ENCODE peak calls at places on chromosomes 5 and 9, in four cellular contexts. C is mammary epithelial cell, B is GM12865, H is AG04449. L is an unnamed sample.

GRCh38 chr5:151319334-151319733 is 15.8 kb upstream of the SLC36A3 start:
- DNase-seq in C (peak; percentile 11), B (peak; percentile 45), H (no peak), L (no peak)

GRCh38 chr9:92055624-92056023 is 59.6 kb downstream of the SPTLC1 start:
- DNase-seq in C (no peak), B (no peak), H (no peak), L (no peak)

GRCh38 chr5:125410501-125411162 is 664.2 kb upstream of the ZNF608 start:
- DNase-seq in B (peak; percentile 18), C (peak; percentile 46), H (no peak), L (no peak)

GRCh38 chr5:126589536-126590297 is 5.3 kb downstream of the ALDH7A1 start:
- DNase-seq in H (no peak), B (no peak), C (no peak), L (no peak)

GRCh38 chr9:90546200-90546599 is 96.4 kb downstream of the DIRAS2 start:
- DNase-seq in H (peak; percentile 74), B (peak; percentile 28), C (peak; percentile 78), L (peak; percentile 30)

GRCh38 chr5:172688735-172689572 is 47.9 kb downstream of the NEURL1B start:
- DNase-seq in B (peak; percentile 24), H (no peak), C (peak; percentile 9), L (no peak)

GRCh38 chr5:128736567-128736966 is 198.5 kb upstream of the FBN2 start:
- DNase-seq in H (no peak), B (no peak), C (peak; percentile 66), L (peak; percentile 54)

GRCh38 chr9:98764351-98764750 is 32.0 kb downstream of the ANKS6 start:
- DNase-seq in C (no peak), H (no peak), B (no peak), L (no peak)

GRCh38 chr9:134678671-134679443 is 37.3 kb downstream of the COL5A1 start:
- DNase-seq in C (no peak), H (no peak), B (no peak), L (no peak)

GRCh38 chr5:173140769-173141168 is 3.6 kb upstream of the BNIP1 start:
- DNase-seq in B (no peak), C (no peak), H (no peak), L (no peak)

GRCh38 chr9:2083552-2083951 is 68.4 kb downstream of the SMARCA2 start:
- DNase-seq in H (no peak), C (no peak), B (no peak), L (no peak)

GRCh38 chr9:135641047-135641446 is 1.7 kb upstream of the GLT6D1 start:
- DNase-seq in B (no peak), C (no peak), H (no peak), L (no peak)

GRCh38 chr9:130689937-130690700 is 3.5 kb upstream of the EXOSC2 start:
- DNase-seq in B (peak; percentile 84), H (peak; percentile 47), C (peak; percentile 98), L (no peak)

GRCh38 chr9:96014078-96014477 is 138.6 kb downstream of the ERCC6L2 start:
- DNase-seq in C (no peak), H (no peak), B (peak; percentile 15), L (no peak)

GRCh38 chr5:171850354-171850947 is 64.8 kb downstream of the SMIM23 start:
- DNase-seq in B (peak; percentile 17), H (no peak), C (no peak), L (no peak)

GRCh38 chr9:113973963-113974413 is 97.9 kb downstream of the ZNF618 start:
- DNase-seq in C (no peak), B (no peak), H (no peak), L (no peak)

GRCh38 chr9:79559501-79560181 is 12.1 kb upstream of the TLE4 start:
- DNase-seq in B (no peak), C (no peak), H (no peak), L (no peak)

GRCh38 chr9:130466537-130467217 is 21.9 kb downstream of the ASS1 start:
- DNase-seq in B (no peak), C (no peak), H (no peak), L (no peak)

GRCh38 chr9:79346350-79347020 is 225.3 kb upstream of the TLE4 start:
- DNase-seq in C (no peak), H (no peak), B (no peak), L (peak; percentile 41)

GRCh38 chr9:78325343-78325742 is 28.4 kb downstream of the PSAT1 start:
- DNase-seq in B (no peak), C (no peak), H (no peak), L (no peak)

GRCh38 chr5:59276886-59277514 is 616.5 kb downstream of the PDE4D start:
- DNase-seq in H (no peak), B (no peak), C (no peak), L (no peak)

GRCh38 chr5:68067353-68067752 is 148.2 kb upstream of the PIK3R1 start:
- DNase-seq in H (no peak), C (peak; percentile 17), B (no peak), L (no peak)

GRCh38 chr5:112388010-112388553 is 31.0 kb downstream of the EPB41L4A start:
- DNase-seq in H (no peak), B (no peak), C (no peak), L (no peak)

GRCh38 chr9:26221295-26221694 is 543.1 kb upstream of the TUSC1 start:
- DNase-seq in C (no peak), B (no peak), H (no peak), L (no peak)

GRCh38 chr5:13218518-13218917 is 726.0 kb downstream of the DNAH5 start:
- DNase-seq in H (no peak), C (peak; percentile 29), B (peak; percentile 2), L (no peak)

GRCh38 chr9:113912816-113913215 is 36.7 kb downstream of the ZNF618 start:
- DNase-seq in B (no peak), H (no peak), C (no peak), L (no peak)

GRCh38 chr5:149271717-149272558 is at the start of gene AFAP1L1:
- DNase-seq in B (no peak), H (no peak), C (peak; percentile 44), L (no peak)
- H3K4me3 ChIP-seq in B (no peak within 1 kb of the TSS), H (peak within 1 kb of the TSS; percentile 66), C (peak within 1 kb of the TSS; percentile 79), L (peak within 1 kb of the TSS; percentile 64)

DNA sequence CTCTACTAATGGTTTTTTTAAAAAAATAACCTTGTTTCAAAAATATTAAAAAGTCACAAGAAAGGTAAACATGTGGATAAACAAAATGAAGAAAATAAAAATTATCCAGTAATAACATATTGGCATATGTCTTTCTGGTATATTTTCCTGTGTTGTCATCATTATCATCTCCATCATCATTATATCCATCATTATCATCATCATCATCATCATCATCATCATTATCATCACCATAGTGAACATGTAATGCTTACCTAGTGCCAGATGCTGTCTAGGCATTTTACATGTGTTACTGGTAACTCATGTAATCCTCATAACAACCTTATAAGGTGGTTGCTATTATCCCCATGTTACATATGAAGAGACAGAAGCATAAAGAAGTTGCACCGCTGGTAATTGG is 111.5 kb upstream of the CDKN2B start:
- DNase-seq in H (no peak), B (no peak), C (no peak), L (no peak)
- TF ChIP-seq CTCF in H (no peak), B (no peak), C (no peak), L (no peak)

GRCh38 chr9:127422133-127422782 is 1.9 kb upstream of the ZNF79 start:
- DNase-seq in B (no peak), C (no peak), H (no peak), L (no peak)
- H3K4me3 ChIP-seq in B (no peak overlapping the region), C (no peak overlapping the region), H (no peak overlapping the region), L (no peak overlapping the region)

DNA sequence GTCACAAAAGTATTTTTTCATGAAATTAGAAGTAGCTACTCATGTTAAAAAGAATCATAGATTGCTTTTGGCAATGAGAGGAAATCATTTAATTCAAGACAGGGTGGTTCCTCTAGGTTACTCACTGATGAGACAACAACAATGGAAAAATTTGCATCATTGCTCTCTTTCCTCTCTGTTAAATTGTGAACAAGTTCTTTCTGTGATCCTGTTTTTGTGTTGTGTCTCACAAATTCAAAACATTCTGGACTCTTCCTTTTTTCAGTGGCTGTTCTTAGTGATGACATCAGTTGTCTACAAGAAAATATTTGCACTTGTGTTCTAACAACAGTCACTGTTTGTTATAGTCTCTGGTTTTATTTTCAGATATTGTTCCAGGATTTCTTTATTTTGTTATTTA is 95.3 kb downstream of the XRCC4 start:
- DNase-seq in B (no peak), H (no peak), C (no peak), L (no peak)
- TF ChIP-seq CTCF in B (no peak), H (no peak), C (no peak), L (no peak)

DNA sequence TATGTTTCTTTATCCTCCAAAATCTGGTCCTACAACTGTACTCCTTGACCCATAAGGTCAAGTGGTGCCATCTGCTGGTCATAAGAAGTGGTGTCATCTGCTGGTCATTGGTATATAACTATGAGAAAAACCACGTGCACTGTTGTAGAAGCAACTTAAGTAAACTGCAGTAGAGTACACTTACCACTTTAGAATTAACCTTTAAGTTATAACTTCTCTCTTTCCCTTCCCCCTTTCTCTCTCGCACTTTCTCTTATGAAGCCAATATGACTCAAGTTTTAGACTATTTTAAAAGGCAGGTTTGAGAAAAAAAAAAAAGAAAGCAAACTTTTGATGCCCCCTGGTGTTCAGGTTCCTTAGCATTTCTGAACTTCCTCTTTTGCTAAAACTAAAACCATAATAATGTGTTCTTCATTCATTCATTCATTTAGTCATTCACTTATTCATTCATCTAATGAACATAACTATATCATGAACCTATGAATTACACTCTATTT is 12.8 kb upstream of the MTAP start:
- DNase-seq in B (peak; percentile 86), H (no peak), C (peak; percentile 83), L (peak; percentile 77)
- H3K4me3 ChIP-seq in B (peak overlapping the region; percentile 29), H (peak overlapping the region; percentile 48), C (no peak overlapping the region), L (peak overlapping the region; percentile 27)

GRCh38 chr5:96146675-96147074 is 185.0 kb upstream of the ELL2 start:
- DNase-seq in C (peak; percentile 81), B (peak; percentile 45), H (peak; percentile 60), L (peak; percentile 30)
- TF ChIP-seq CTCF in C (no peak), B (no peak), H (no peak), L (no peak)

DNA sequence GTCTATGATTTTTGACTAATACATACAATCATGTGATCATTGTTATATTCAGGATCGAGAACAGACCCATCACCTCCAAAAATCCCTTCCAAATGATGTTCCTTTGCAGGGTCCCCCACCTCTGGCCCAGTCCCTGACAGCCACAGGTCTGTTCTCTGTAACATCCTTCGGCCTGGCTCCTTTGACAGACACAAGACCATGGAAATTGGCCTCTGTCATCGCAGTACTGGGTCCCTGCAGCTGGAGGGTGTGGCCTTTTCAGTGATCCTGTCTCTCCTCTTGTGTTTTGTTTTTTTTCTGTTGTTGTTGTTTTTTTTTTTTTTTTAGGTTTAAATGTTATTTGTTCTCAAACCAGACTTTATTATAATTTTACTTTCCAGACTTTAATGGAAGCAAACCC is 27.4 kb upstream of the ANKRD33B start:
- DNase-seq in C (no peak), H (no peak), B (no peak), L (no peak)
- H3K4me3 ChIP-seq in C (no peak overlapping the region), H (no peak overlapping the region), B (no peak overlapping the region), L (no peak overlapping the region)

L was measured in retinal pigment epithelial cell.